ENCODE peak calls at places on chromosome 16, in five cellular contexts. X is upper lobe of left lung, J is cardiac muscle cell, S is heart left ventricle, N is right atrium auricular region. F is an unnamed sample.

GRCh38 chr16:50201784-50202183 is 48.7 kb downstream of the TENT4B start:
- DNase-seq in N (no peak), S (no peak), J (peak; percentile 32), X (no peak), F (no peak)

GRCh38 chr16:11742041-11742535 is 569 bp downstream of the TXNDC11 start:
- DNase-seq in J (no peak), N (no peak), X (peak; percentile 56), S (peak; percentile 81), F (no peak)

GRCh38 chr16:89002851-89003830 is 26.1 kb upstream of the CBFA2T3 start:
- DNase-seq in S (peak; percentile 56), N (no peak), J (no peak), X (no peak), F (no peak)

GRCh38 chr16:228917-229730 is at the start of gene LUC7L:
- DNase-seq in J (peak; percentile 91), X (peak; percentile 88), S (peak; percentile 94), N (peak; percentile 88), F (peak; percentile 52)

GRCh38 chr16:87132361-87133014 is 184.7 kb downstream of the C16orf95 start:
- DNase-seq in N (peak; percentile 73), X (no peak), S (no peak), J (peak; percentile 75), F (peak; percentile 47)

GRCh38 chr16:10528635-10529034 is 51.8 kb downstream of the EMP2 start:
- DNase-seq in S (no peak), N (no peak), X (no peak), J (no peak), F (no peak)

GRCh38 chr16:74730049-74730683 is 29.5 kb upstream of the MLKL start:
- DNase-seq in J (no peak), S (no peak), X (peak; percentile 37), N (no peak), F (no peak)

GRCh38 chr16:71626858-71627213 is 852 bp downstream of the MARVELD3 start:
- DNase-seq in X (peak; percentile 72), N (no peak), J (no peak), S (no peak), F (no peak)

GRCh38 chr16:86384263-86384649 is 126.1 kb upstream of the FOXF1 start:
- DNase-seq in X (no peak), N (no peak), J (peak; percentile 57), S (no peak), F (no peak)

GRCh38 chr16:53404959-53405358 is 29.3 kb upstream of the RBL2 start:
- DNase-seq in J (no peak), N (no peak), X (no peak), S (no peak), F (no peak)

GRCh38 chr16:58636474-58636873 is 6.8 kb upstream of the CNOT1 start:
- DNase-seq in N (no peak), X (no peak), J (no peak), S (no peak), F (no peak)

GRCh38 chr16:11253995-11254912 is 1.8 kb downstream of the SOCS1 start:
- DNase-seq in N (no peak), X (no peak), J (no peak), S (peak; percentile 21), F (no peak)

GRCh38 chr16:85234310-85235235 is 122.3 kb upstream of the CIBAR2 start:
- DNase-seq in S (peak; percentile 83), J (peak; percentile 92), X (peak; percentile 46), N (peak; percentile 73), F (no peak)

GRCh38 chr16:58733248-58733670 is 857 bp downstream of the GOT2 start:
- DNase-seq in J (peak; percentile 22), X (no peak), S (no peak), N (no peak), F (no peak)

GRCh38 chr16:57618306-57619132 is 9.9 kb upstream of the ADGRG1 start:
- DNase-seq in J (peak; percentile 33), X (peak; percentile 55), N (no peak), S (no peak), F (no peak)

GRCh38 chr16:3738541-3738940 is 21.2 kb upstream of the TRAP1 start:
- DNase-seq in X (no peak), N (no peak), J (no peak), S (no peak), F (no peak)
- H3K4me3 ChIP-seq in X (no peak overlapping the region), N (no peak overlapping the region), J (no peak overlapping the region), S (no peak overlapping the region), F (no peak overlapping the region)

GRCh38 chr16:63850979-63851378 is 1270.9 kb downstream of the CDH11 start:
- DNase-seq in J (no peak), N (no peak), S (no peak), X (no peak), F (no peak)

DNA sequence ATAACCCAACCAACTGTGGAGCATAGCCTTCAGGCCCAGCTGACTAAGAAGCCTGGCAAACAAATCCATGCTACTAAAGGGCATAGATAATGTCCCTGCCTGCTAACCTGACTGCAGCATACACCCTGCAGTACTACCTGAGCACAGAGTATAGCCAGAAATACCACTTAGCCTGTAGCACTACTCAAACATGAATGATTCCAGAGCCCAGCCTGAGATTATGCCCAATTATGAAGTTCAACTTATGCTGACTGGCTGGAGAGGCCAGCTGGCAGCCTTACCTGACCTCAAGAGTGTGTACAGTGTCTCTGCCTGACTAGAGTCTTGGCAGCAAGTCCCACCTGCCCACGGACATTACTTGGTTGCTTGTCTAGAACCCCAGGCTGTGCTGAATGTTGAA is 1265.3 kb downstream of the CDH11 start:
- DNase-seq in S (no peak), X (peak; percentile 71), J (no peak), N (no peak), F (no peak)
- H3K4me3 ChIP-seq in S (no peak overlapping the region), X (no peak overlapping the region), J (no peak overlapping the region), N (no peak overlapping the region), F (no peak overlapping the region)

GRCh38 chr16:78770353-78771091 is 671.1 kb downstream of the WWOX start:
- DNase-seq in X (peak; percentile 75), N (peak; percentile 73), J (peak; percentile 54), S (peak; percentile 90), F (no peak)

GRCh38 chr16:78768723-78769122 is 669.3 kb downstream of the WWOX start:
- DNase-seq in N (no peak), X (no peak), S (no peak), J (no peak), F (no peak)

GRCh38 chr16:78768226-78768625 is 668.8 kb downstream of the WWOX start:
- DNase-seq in N (no peak), J (no peak), S (no peak), X (no peak), F (no peak)

GRCh38 chr16:78775161-78775561 is 675.7 kb downstream of the WWOX start:
- DNase-seq in J (no peak), S (no peak), X (no peak), N (no peak), F (no peak)

DNA sequence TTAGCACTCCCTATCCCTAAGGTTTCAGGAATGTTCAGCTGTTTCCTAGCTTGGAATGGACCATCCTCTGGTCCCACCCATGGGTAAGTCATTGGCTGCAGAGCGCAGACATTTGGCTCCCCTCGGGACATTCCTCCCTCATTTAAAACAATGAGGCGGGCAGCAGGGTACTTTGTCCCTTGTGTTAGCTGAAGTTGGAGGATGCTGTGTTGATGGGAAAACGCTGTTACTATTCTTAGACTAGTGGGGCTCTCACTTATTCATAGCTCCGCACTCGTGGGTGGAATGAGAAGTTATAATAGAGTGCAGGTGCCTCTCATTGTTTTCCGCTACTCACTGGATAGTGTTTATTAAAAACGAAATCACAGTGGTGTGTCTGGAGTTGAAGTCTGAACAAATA is 673.9 kb downstream of the WWOX start:
- DNase-seq in J (no peak), S (no peak), X (no peak), N (no peak), F (no peak)
- H3K4me3 ChIP-seq in J (no peak overlapping the region), S (no peak overlapping the region), X (no peak overlapping the region), N (no peak overlapping the region), F (no peak overlapping the region)

GRCh38 chr16:28063047-28063521 is 430 bp downstream of the GSG1L start:
- DNase-seq in S (peak; percentile 35), J (peak; percentile 21), X (no peak), N (no peak), F (no peak)
- H3K4me3 ChIP-seq in S (peak overlapping the region; percentile 39), J (peak overlapping the region; percentile 32), X (peak overlapping the region; percentile 21), N (peak overlapping the region; percentile 48), F (peak overlapping the region; percentile 31)

GRCh38 chr16:68596266-68596665 is 48.8 kb upstream of the CDH3 start:
- DNase-seq in S (no peak), N (no peak), J (peak; percentile 8), X (no peak), F (no peak)

DNA sequence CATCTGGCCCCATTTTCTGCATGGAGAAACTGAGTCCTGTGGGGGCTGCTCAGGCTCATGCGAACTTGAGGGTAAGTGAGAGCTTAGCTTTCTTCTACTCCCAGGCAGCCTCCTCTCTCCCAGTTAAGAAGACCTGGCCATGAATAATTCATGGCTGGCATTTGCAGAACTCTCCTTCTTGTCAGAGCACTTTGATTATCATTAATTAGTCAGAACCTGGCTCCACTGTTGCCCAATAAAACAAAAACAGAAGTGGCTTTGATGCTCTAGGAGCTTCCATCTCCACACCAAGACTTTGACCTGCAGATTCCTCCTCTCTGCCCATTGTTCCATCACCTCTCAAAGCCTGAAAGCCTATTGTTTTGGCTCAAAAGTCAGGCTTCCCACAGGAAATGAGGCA is 45.5 kb upstream of the CDH3 start:
- DNase-seq in S (no peak), J (no peak), X (no peak), N (no peak), F (no peak)
- H3K4me3 ChIP-seq in S (no peak overlapping the region), J (no peak overlapping the region), X (no peak overlapping the region), N (no peak overlapping the region), F (no peak overlapping the region)

GRCh38 chr16:76277099-76278030 is at the start of gene CNTNAP4:
- DNase-seq in S (no peak), X (no peak), N (no peak), J (peak; percentile 8), F (no peak)
- H3K4me3 ChIP-seq in S (no peak within 1 kb of the TSS), X (no peak within 1 kb of the TSS), N (no peak within 1 kb of the TSS), J (no peak within 1 kb of the TSS), F (no peak within 1 kb of the TSS)

F was measured in skeletal muscle cell.